ENCODE peak calls at places on chromosomes 11 and 22, in nine cellular contexts. K, A, X, R, H, M, J, F and Y are unnamed samples.

GRCh38 chr11:9825315-9825714 is 161.4 kb downstream of the SWAP70 start:
- DNase-seq in K (no peak), A (no peak), X (no peak), R (no peak), H (no peak), M (no peak), J (peak), F (peak), Y (no peak)

GRCh38 chr22:35620624-35621245 is 3.6 kb upstream of the MB start:
- DNase-seq in K (peak), A (peak), X (no peak), R (peak), H (no peak), M (no peak), J (no peak), F (peak), Y (no peak)

GRCh38 chr11:125923012-125923579 is 18.8 kb downstream of the DDX25 start:
- DNase-seq in K (peak), A (peak), X (peak), R (peak), H (peak), M (peak), J (peak), F (peak), Y (peak)

GRCh38 chr11:105236631-105237030 is 97.1 kb upstream of the CARD18 start:
- DNase-seq in K (no peak), A (no peak), X (no peak), R (no peak), H (no peak), M (no peak), J (no peak), F (peak), Y (peak)

GRCh38 chr11:65879622-65880021 is at the start of gene CTSW:
- DNase-seq in K (no peak), A (peak), X (no peak), R (no peak), H (peak), M (no peak), J (no peak), F (no peak), Y (no peak)

GRCh38 chr11:35914824-35915223 is 29.0 kb upstream of the LDLRAD3 start:
- DNase-seq in K (no peak), A (no peak), X (no peak), R (no peak), H (no peak), M (peak), J (no peak), F (no peak), Y (no peak)

GRCh38 chr11:84300112-84300511 is 1013.9 kb upstream of the CCDC90B start:
- DNase-seq in K (no peak), A (no peak), X (no peak), R (no peak), H (no peak), M (no peak), J (no peak), F (no peak), Y (no peak)

GRCh38 chr22:17578129-17578754 is 14.9 kb downstream of the SLC25A18 start:
- DNase-seq in K (no peak), A (peak), X (no peak), R (no peak), H (no peak), M (no peak), J (peak), F (peak), Y (peak)

GRCh38 chr11:66727883-66728759 is 895 bp downstream of the SPTBN2 start:
- DNase-seq in K (no peak), A (no peak), X (no peak), R (peak), H (no peak), M (no peak), J (no peak), F (no peak), Y (no peak)

GRCh38 chr11:18752502-18752901 is 26.5 kb upstream of the IGSF22 start:
- DNase-seq in K (no peak), A (no peak), X (no peak), R (no peak), H (no peak), M (no peak), J (no peak), F (no peak), Y (peak)

GRCh38 chr22:21946262-21946925 is 6.3 kb downstream of the PPM1F start:
- DNase-seq in K (no peak), A (no peak), X (no peak), R (no peak), H (no peak), M (no peak), J (no peak), F (no peak), Y (no peak)

GRCh38 chr11:118652681-118653181 is 26.7 kb downstream of the TREH start:
- DNase-seq in K (no peak), A (no peak), X (peak), R (no peak), H (no peak), M (no peak), J (peak), F (no peak), Y (no peak)

GRCh38 chr11:441418-442274 is at the start of gene ANO9:
- DNase-seq in K (no peak), A (peak), X (no peak), R (no peak), H (peak), M (no peak), J (no peak), F (no peak), Y (no peak)

GRCh38 chr22:26041931-26042330 is 127.3 kb upstream of the SEZ6L start:
- DNase-seq in K (no peak), A (no peak), X (no peak), R (no peak), H (no peak), M (no peak), J (no peak), F (no peak), Y (no peak)

GRCh38 chr22:49599691-49600451 is 227.8 kb downstream of the BRD1 start:
- DNase-seq in K (no peak), A (no peak), X (no peak), R (no peak), H (no peak), M (no peak), J (no peak), F (no peak), Y (no peak)

GRCh38 chr11:128302425-128303186 is 284.8 kb downstream of the ETS1 start:
- DNase-seq in K (no peak), A (no peak), X (no peak), R (no peak), H (peak), M (peak), J (no peak), F (no peak), Y (no peak)